ENCODE peak calls at places on chromosomes 11 and 22, in five cellular contexts. One of them, this sample, is unnamed.

GRCh38 chr11:98965358-98965757 is 55.4 kb upstream of the CNTN5 start:
- DNase-seq in H9: no peak
- DNase-seq in mesenchymal stem cell: no peak
- DNase-seq in H1: no peak
- DNase-seq in neuronal stem cell: no peak
- DNase-seq in this sample: no peak

GRCh38 chr11:75673977-75674582 is 5.2 kb upstream of the MAP6 start:
- DNase-seq in H9: no peak
- DNase-seq in mesenchymal stem cell: peak
- DNase-seq in H1: no peak
- DNase-seq in neuronal stem cell: no peak
- DNase-seq in this sample: peak

GRCh38 chr11:76944225-76944624 is 83.5 kb downstream of the ACER3 start:
- DNase-seq in H9: no peak
- DNase-seq in mesenchymal stem cell: no peak
- DNase-seq in H1: no peak
- DNase-seq in neuronal stem cell: no peak
- DNase-seq in this sample: no peak

GRCh38 chr22:46672731-46673130 is 52.5 kb downstream of the GRAMD4 start:
- DNase-seq in H9: no peak
- DNase-seq in mesenchymal stem cell: no peak
- DNase-seq in H1: no peak
- DNase-seq in neuronal stem cell: no peak
- DNase-seq in this sample: peak

GRCh38 chr11:112355726-112356125 is 95.1 kb upstream of the PLET1 start:
- DNase-seq in H9: peak
- DNase-seq in mesenchymal stem cell: no peak
- DNase-seq in H1: peak
- DNase-seq in neuronal stem cell: no peak
- DNase-seq in this sample: no peak

GRCh38 chr22:37109242-37109917 is at the start of gene TMPRSS6:
- DNase-seq in H9: no peak
- DNase-seq in mesenchymal stem cell: no peak
- DNase-seq in H1: no peak
- DNase-seq in neuronal stem cell: no peak
- DNase-seq in this sample: no peak

GRCh38 chr11:23078289-23078971 is 218.2 kb upstream of the CCDC179 start:
- DNase-seq in H9: no peak
- DNase-seq in mesenchymal stem cell: peak
- DNase-seq in H1: no peak
- DNase-seq in neuronal stem cell: no peak
- DNase-seq in this sample: no peak

GRCh38 chr22:24134090-24134846 is 47.0 kb upstream of the SUSD2 start:
- DNase-seq in H9: no peak
- DNase-seq in mesenchymal stem cell: no peak
- DNase-seq in H1: no peak
- DNase-seq in neuronal stem cell: peak
- DNase-seq in this sample: no peak

GRCh38 chr22:21797444-21798221 is 62.0 kb upstream of the YPEL1 start:
- DNase-seq in H9: no peak
- DNase-seq in mesenchymal stem cell: peak
- DNase-seq in H1: no peak
- DNase-seq in neuronal stem cell: no peak
- DNase-seq in this sample: no peak

GRCh38 chr11:131912127-131912526 is 541.7 kb downstream of the NTM start:
- DNase-seq in H9: no peak
- DNase-seq in mesenchymal stem cell: no peak
- DNase-seq in H1: no peak
- DNase-seq in neuronal stem cell: no peak
- DNase-seq in this sample: no peak

GRCh38 chr11:87425391-87425790 is 387.7 kb downstream of the TMEM135 start:
- DNase-seq in H9: no peak
- DNase-seq in mesenchymal stem cell: no peak
- DNase-seq in H1: no peak
- DNase-seq in neuronal stem cell: no peak
- DNase-seq in this sample: peak

GRCh38 chr11:121321614-121322243 is 29.2 kb downstream of the SC5D start:
- DNase-seq in H9: peak
- DNase-seq in mesenchymal stem cell: peak
- DNase-seq in H1: peak
- DNase-seq in neuronal stem cell: peak
- DNase-seq in this sample: no peak

GRCh38 chr11:6410695-6411430 is 8.0 kb downstream of the APBB1 start:
- DNase-seq in H9: no peak
- DNase-seq in mesenchymal stem cell: no peak
- DNase-seq in H1: no peak
- DNase-seq in neuronal stem cell: no peak
- DNase-seq in this sample: no peak

GRCh38 chr11:77044886-77045285 is 10.7 kb downstream of the B3GNT6 start:
- DNase-seq in H9: no peak
- DNase-seq in mesenchymal stem cell: no peak
- DNase-seq in H1: no peak
- DNase-seq in neuronal stem cell: no peak
- DNase-seq in this sample: no peak

GRCh38 chr11:113647856-113648255 is 58.3 kb downstream of the TMPRSS5 start:
- DNase-seq in H9: no peak
- DNase-seq in mesenchymal stem cell: no peak
- DNase-seq in H1: no peak
- DNase-seq in neuronal stem cell: no peak
- DNase-seq in this sample: peak

GRCh38 chr11:119403021-119403420 is 20.0 kb downstream of the THY1 start:
- DNase-seq in H9: no peak
- DNase-seq in mesenchymal stem cell: no peak
- DNase-seq in H1: no peak
- DNase-seq in neuronal stem cell: no peak
- DNase-seq in this sample: peak

GRCh38 chr11:119624102-119624615 is 104.8 kb downstream of the NECTIN1 start:
- DNase-seq in H9: peak
- DNase-seq in mesenchymal stem cell: no peak
- DNase-seq in H1: no peak
- DNase-seq in neuronal stem cell: no peak
- DNase-seq in this sample: no peak

GRCh38 chr11:60985991-60986915 is 14.8 kb downstream of the CD6 start:
- DNase-seq in H9: no peak
- DNase-seq in mesenchymal stem cell: no peak
- DNase-seq in H1: no peak
- DNase-seq in neuronal stem cell: no peak
- DNase-seq in this sample: no peak

GRCh38 chr11:113614097-113614496 is 92.0 kb downstream of the TMPRSS5 start:
- DNase-seq in H9: no peak
- DNase-seq in mesenchymal stem cell: no peak
- DNase-seq in H1: no peak
- DNase-seq in neuronal stem cell: no peak
- DNase-seq in this sample: no peak

GRCh38 chr11:123438191-123438627 is 8.1 kb downstream of the GRAMD1B start:
- DNase-seq in H9: peak
- DNase-seq in mesenchymal stem cell: no peak
- DNase-seq in H1: no peak
- DNase-seq in neuronal stem cell: no peak
- DNase-seq in this sample: peak

GRCh38 chr11:69808708-69809107 is 10.5 kb downstream of the FGF3 start:
- DNase-seq in H9: no peak
- DNase-seq in mesenchymal stem cell: peak
- DNase-seq in H1: no peak
- DNase-seq in neuronal stem cell: no peak
- DNase-seq in this sample: no peak

GRCh38 chr11:120608760-120609211 is 97.2 kb downstream of the GRIK4 start:
- DNase-seq in H9: peak
- DNase-seq in mesenchymal stem cell: no peak
- DNase-seq in H1: no peak
- DNase-seq in neuronal stem cell: no peak
- DNase-seq in this sample: peak

GRCh38 chr22:46890819-46891218 is 128.4 kb downstream of the TBC1D22A start:
- DNase-seq in H9: no peak
- DNase-seq in mesenchymal stem cell: no peak
- DNase-seq in H1: no peak
- DNase-seq in neuronal stem cell: no peak
- DNase-seq in this sample: no peak

GRCh38 chr11:112277029-112277428 is 16.4 kb upstream of the PLET1 start:
- DNase-seq in H9: no peak
- DNase-seq in mesenchymal stem cell: no peak
- DNase-seq in H1: no peak
- DNase-seq in neuronal stem cell: no peak
- DNase-seq in this sample: no peak

DNA sequence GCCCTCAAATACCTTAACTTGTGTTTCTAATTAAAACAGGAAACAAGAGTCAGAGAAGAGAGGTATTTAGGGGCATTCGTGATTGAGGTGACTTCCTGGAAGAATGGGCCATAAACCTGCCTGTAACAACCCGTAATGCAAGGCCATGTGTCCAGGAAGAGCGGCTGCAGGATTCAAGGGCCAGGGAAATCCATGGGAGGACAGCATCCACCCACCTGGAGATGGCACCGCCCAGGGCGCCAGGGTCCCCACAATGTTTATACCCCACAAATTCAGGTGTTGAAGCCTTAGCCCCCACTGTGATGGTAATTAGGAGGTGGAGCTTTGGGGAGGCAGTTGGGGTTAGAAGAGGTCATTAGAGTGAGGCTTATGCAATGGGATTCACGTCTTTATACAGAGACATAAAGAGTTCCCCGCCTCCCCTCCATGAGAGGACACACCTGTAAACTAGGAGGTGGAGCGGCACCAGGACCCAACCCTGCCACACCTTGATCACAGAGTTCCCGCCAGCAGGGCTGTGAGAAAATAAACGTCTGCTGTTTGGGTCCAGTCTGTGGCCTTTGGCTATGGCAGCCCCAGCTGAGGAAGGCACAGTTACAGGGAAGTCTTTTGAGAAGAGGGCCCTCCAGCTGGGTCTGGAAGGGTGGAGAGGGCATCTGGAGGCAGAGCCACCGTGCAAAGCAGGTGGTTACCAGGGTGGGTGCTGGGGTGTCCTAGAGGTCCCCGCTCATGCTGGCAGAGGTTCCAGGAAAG is 1394.3 kb downstream of the TBC1D22A start:
- DNase-seq in H9: no peak
- DNase-seq in mesenchymal stem cell: no peak
- DNase-seq in H1: no peak
- DNase-seq in neuronal stem cell: no peak
- DNase-seq in this sample: no peak
- H2BK12ac ChIP-seq in H9: no peak
- H2BK12ac ChIP-seq in mesenchymal stem cell: no peak
- H2BK12ac ChIP-seq in H1: no peak
- H2BK12ac ChIP-seq in neuronal stem cell: no peak
- H2BK12ac ChIP-seq in this sample: no peak

DNA sequence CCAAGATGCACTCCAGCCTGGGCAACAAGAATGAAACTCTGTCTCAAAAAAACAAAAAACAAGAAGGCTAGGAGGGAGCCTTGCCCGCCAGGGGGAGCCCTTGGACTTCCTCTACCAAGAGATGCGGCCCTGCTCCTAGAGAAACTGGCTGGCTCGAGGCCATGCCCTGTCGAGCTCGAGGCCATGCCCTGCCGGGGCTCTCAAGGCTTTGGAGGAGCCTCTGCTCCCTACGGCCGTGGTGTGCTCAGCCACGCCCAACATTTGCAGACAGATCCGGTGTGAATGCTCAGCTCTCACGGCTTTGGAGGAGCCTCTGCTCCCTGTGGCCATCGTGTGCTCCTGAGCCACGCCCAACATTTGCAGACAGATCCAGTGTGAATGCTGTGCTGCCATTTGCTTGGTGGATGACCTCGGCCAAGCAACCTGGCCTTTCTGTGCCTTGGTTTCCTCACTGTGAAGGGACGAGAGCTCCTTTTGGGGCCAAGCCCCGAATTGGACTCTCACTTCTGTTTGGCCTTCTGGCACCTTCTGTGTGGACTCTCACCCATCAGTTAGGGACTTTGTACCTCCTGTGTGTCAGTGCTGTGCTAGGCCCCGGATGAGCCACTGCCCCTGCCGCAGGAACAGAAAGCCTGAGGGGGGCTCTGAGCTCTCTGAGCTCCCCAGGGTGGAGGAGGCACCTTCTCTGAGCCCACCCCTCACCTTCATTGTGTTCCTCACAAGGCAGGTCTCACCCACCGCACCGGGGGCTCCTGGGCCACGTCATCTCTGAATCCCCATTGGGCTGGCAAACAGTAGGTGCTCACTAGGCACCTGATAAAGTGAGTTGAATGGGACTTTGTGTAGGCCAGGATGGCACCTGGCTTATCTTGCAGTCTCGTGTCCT is 14.1 kb downstream of the C11orf24 start:
- DNase-seq in H9: peak
- DNase-seq in mesenchymal stem cell: peak
- DNase-seq in H1: peak
- DNase-seq in neuronal stem cell: peak
- DNase-seq in this sample: peak
- H3K27ac ChIP-seq in H9: no peak
- H3K27ac ChIP-seq in mesenchymal stem cell: no peak
- H3K27ac ChIP-seq in H1: no peak
- H3K27ac ChIP-seq in neuronal stem cell: no peak
- H3K27ac ChIP-seq in this sample: no peak

DNA sequence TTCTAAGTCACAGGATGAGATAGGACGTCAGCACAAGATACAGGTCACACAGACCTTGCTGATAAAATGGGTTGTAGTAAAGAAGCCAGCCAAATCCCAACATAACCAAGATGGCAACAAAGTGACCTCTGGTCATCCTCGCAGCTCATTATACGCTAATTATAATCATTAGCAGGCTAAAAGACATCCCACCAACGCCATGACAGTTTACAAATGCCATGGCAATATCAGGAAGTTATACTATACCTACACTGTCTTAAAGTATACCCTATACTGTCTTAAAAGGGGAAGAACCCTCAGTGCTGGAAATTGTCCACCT is 46.7 kb upstream of the FTH1 start:
- DNase-seq in H9: no peak
- DNase-seq in mesenchymal stem cell: no peak
- DNase-seq in H1: no peak
- DNase-seq in neuronal stem cell: no peak
- DNase-seq in this sample: no peak
- H2BK12ac ChIP-seq in H9: no peak
- H2BK12ac ChIP-seq in mesenchymal stem cell: no peak
- H2BK12ac ChIP-seq in H1: no peak
- H2BK12ac ChIP-seq in neuronal stem cell: no peak
- H2BK12ac ChIP-seq in this sample: no peak

DNA sequence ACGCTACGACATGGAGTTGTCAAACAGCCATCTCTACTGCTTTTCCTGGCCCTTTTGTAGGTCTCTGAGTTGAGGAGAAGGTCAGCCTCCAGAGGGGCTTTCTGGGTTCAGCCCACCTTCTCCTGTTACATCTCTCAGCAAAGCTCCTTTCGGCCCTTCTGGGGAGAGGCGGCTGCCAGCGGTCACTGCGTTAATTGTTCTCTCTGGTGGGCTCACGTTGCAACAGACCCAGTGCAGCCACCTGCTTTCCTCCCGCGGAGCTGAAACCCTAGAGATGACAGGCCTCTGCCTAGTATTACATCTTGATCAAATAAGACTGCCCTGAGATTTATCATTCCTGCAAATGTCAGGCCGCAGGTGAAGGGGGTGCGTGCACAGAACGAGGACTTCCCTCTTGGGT is 43.2 kb upstream of the CREB3L1 start:
- DNase-seq in H9: no peak
- DNase-seq in mesenchymal stem cell: no peak
- DNase-seq in H1: no peak
- DNase-seq in neuronal stem cell: peak
- DNase-seq in this sample: no peak
- H3K27ac ChIP-seq in H9: no peak
- H3K27ac ChIP-seq in mesenchymal stem cell: no peak
- H3K27ac ChIP-seq in H1: no peak
- H3K27ac ChIP-seq in neuronal stem cell: peak
- H3K27ac ChIP-seq in this sample: no peak